ENCODE peak calls at places on chromosomes 16 and 17, in eight cellular contexts. S is GM13976; F is glutamatergic neuron; Y is T-helper 2 cell; Q is naive thymus-derived CD8-positive, alpha-beta T cell; P is activated CD4-positive, CD25-positive, alpha-beta regulatory T cell treated with anti-CD3 and anti-CD28 coated beads, Interleukin-2, amount 50 U/mL, for 16 hours; C is stimulated activated CD8-positive, alpha-beta memory T cell treated with anti-CD3 and anti-CD28 coated beads, Interleukin-4, amount 100 ng/mL, for 24 hours; W is fibroblast of lung. H is an unnamed sample.

GRCh38 chr17:6427284-6427781 is 7.6 kb downstream of the AIPL1 start:
- DNase-seq in S (peak; percentile 51), F (no peak), Y (no peak), Q (no peak), P (no peak), C (peak; percentile 10), W (peak; percentile 62), H (no peak)

GRCh38 chr16:64983983-64984382 is 137.9 kb downstream of the CDH11 start:
- DNase-seq in S (no peak), F (peak; percentile 30), Y (no peak), Q (no peak), P (no peak), C (no peak), W (peak; percentile 86), H (peak; percentile 50)

GRCh38 chr16:23423496-23424049 is 29.4 kb downstream of the COG7 start:
- DNase-seq in S (no peak), F (no peak), Y (no peak), Q (no peak), P (no peak), C (no peak), W (peak; percentile 96), H (no peak)

GRCh38 chr17:66347661-66348604 is 45.5 kb downstream of the PRKCA start:
- DNase-seq in S (no peak), F (no peak), Y (no peak), Q (no peak), P (no peak), C (no peak), W (peak; percentile 56), H (no peak)

GRCh38 chr16:29909398-29909797 is 9.1 kb downstream of the ASPHD1 start:
- DNase-seq in S (no peak), F (no peak), Y (no peak), Q (no peak), P (no peak), C (no peak), W (peak; percentile 13), H (no peak)

GRCh38 chr16:81442909-81443687 is 1.5 kb upstream of the CMIP start:
- DNase-seq in S (no peak), F (no peak), Y (no peak), Q (no peak), P (no peak), C (no peak), W (peak; percentile 30), H (no peak)

GRCh38 chr16:65991149-65991701 is 375.3 kb upstream of the CDH5 start:
- DNase-seq in S (no peak), F (no peak), Y (no peak), Q (no peak), P (no peak), C (no peak), W (no peak), H (peak; percentile 13)

GRCh38 chr17:7579839-7580630 is 597 bp downstream of the CD68 start:
- DNase-seq in S (no peak), F (no peak), Y (no peak), Q (no peak), P (no peak), C (no peak), W (no peak), H (no peak)

GRCh38 chr17:79109584-79109983 is 35.0 kb downstream of the ENGASE start:
- DNase-seq in S (no peak), F (no peak), Y (no peak), Q (no peak), P (no peak), C (no peak), W (no peak), H (no peak)

GRCh38 chr17:9522074-9522473 is 53.5 kb downstream of the STX8 start:
- DNase-seq in S (peak; percentile 56), F (no peak), Y (no peak), Q (no peak), P (no peak), C (no peak), W (peak; percentile 53), H (no peak)

GRCh38 chr16:985237-985636 is 3.7 kb downstream of the SOX8 start:
- DNase-seq in S (no peak), F (no peak), Y (no peak), Q (no peak), P (no peak), C (no peak), W (no peak), H (no peak)

GRCh38 chr16:57372372-57373116 is at the start of gene CX3CL1:
- DNase-seq in S (no peak), F (peak; percentile 39), Y (no peak), Q (no peak), P (no peak), C (no peak), W (peak; percentile 75), H (peak; percentile 76)

GRCh38 chr17:81386646-81387234 is 8.5 kb upstream of the BAHCC1 start:
- DNase-seq in S (no peak), F (peak; percentile 61), Y (no peak), Q (no peak), P (no peak), C (no peak), W (no peak), H (no peak)

GRCh38 chr17:59423137-59423703 is 91.8 kb downstream of the YPEL2 start:
- DNase-seq in S (no peak), F (no peak), Y (no peak), Q (no peak), P (no peak), C (no peak), W (peak; percentile 69), H (no peak)

GRCh38 chr16:31127182-31127581 is 8.3 kb downstream of the PRSS8 start:
- DNase-seq in S (no peak), F (no peak), Y (no peak), Q (no peak), P (no peak), C (no peak), W (no peak), H (no peak)

GRCh38 chr17:8019665-8020064 is 17.2 kb downstream of the GUCY2D start:
- DNase-seq in S (no peak), F (no peak), Y (no peak), Q (no peak), P (no peak), C (no peak), W (peak; percentile 54), H (no peak)

GRCh38 chr17:34261568-34261967 is 6.5 kb downstream of the CCL2 start:
- DNase-seq in S (no peak), F (no peak), Y (no peak), Q (no peak), P (no peak), C (no peak), W (no peak), H (no peak)

GRCh38 chr17:37523715-37524219 is 34.1 kb downstream of the DUSP14 start:
- DNase-seq in S (no peak), F (no peak), Y (no peak), Q (no peak), P (no peak), C (no peak), W (no peak), H (no peak)

GRCh38 chr16:10878644-10879498 is 1.9 kb downstream of the CIITA start:
- DNase-seq in S (peak; percentile 70), F (peak; percentile 31), Y (no peak), Q (no peak), P (no peak), C (no peak), W (peak; percentile 20), H (no peak)

GRCh38 chr17:72603346-72604242 is 482.8 kb downstream of the SOX9 start:
- DNase-seq in S (no peak), F (no peak), Y (no peak), Q (no peak), P (no peak), C (no peak), W (peak; percentile 96), H (no peak)

GRCh38 chr17:7079581-7080444 is at the start of gene CLEC10A:
- DNase-seq in S (no peak), F (no peak), Y (no peak), Q (no peak), P (no peak), C (no peak), W (no peak), H (no peak)

GRCh38 chr17:57707892-57708291 is 37.2 kb downstream of the CCDC182 start:
- DNase-seq in S (no peak), F (peak; percentile 79), Y (no peak), Q (no peak), P (no peak), C (no peak), W (peak; percentile 4), H (peak; percentile 15)

GRCh38 chr17:77696720-77697460 is 261.6 kb upstream of the TNRC6C start:
- DNase-seq in S (no peak), F (no peak), Y (no peak), Q (no peak), P (no peak), C (no peak), W (no peak), H (peak; percentile 46)

GRCh38 chr17:78435330-78436005 is 57.0 kb downstream of the PGS1 start:
- DNase-seq in S (no peak), F (no peak), Y (no peak), Q (no peak), P (no peak), C (no peak), W (no peak), H (no peak)

GRCh38 chr16:75420987-75421819 is 12.1 kb downstream of the CFDP1 start:
- DNase-seq in S (no peak), F (peak; percentile 96), Y (no peak), Q (peak; percentile 14), P (no peak), C (no peak), W (peak; percentile 39), H (peak; percentile 72)

GRCh38 chr17:43456661-43457361 is 27.0 kb upstream of the DHX8 start:
- DNase-seq in S (no peak), F (peak; percentile 63), Y (no peak), Q (no peak), P (no peak), C (no peak), W (peak; percentile 46), H (no peak)

GRCh38 chr16:86252596-86252995 is 257.7 kb upstream of the FOXF1 start:
- DNase-seq in S (no peak), F (peak; percentile 50), Y (no peak), Q (no peak), P (no peak), C (no peak), W (peak; percentile 11), H (peak; percentile 62)

GRCh38 chr16:1432388-1433262 is 1.7 kb downstream of the PERCC1 start:
- DNase-seq in S (no peak), F (peak; percentile 20), Y (no peak), Q (no peak), P (no peak), C (no peak), W (no peak), H (no peak)

GRCh38 chr17:76094046-76094445 is 9.5 kb downstream of the EXOC7 start:
- DNase-seq in S (peak; percentile 15), F (no peak), Y (no peak), Q (no peak), P (no peak), C (no peak), W (no peak), H (no peak)

H was measured in NT2/D1.